ENCODE peak calls at places on chromosomes 3 and 15, in four cellular contexts. U, J, L and O are unnamed samples.

GRCh38 chr3:134054231-134054630 is 24.5 kb upstream of the SLCO2A1 start:
- DNase-seq in L (no peak), U (no peak), J (no peak), O (no peak)

GRCh38 chr3:58178528-58179234 is 32.1 kb downstream of the DNASE1L3 start:
- DNase-seq in U (no peak), J (peak), L (no peak), O (no peak)

GRCh38 chr3:178353292-178353814 is 182.9 kb upstream of the KCNMB2 start:
- DNase-seq in L (no peak), J (no peak), U (no peak), O (peak)

GRCh38 chr3:194098036-194098871 is 37.7 kb upstream of the HES1 start:
- DNase-seq in J (no peak), L (no peak), U (no peak), O (no peak)

GRCh38 chr3:71423151-71423906 is 160.2 kb downstream of the FOXP1 start:
- DNase-seq in L (no peak), J (no peak), U (no peak), O (peak)

GRCh38 chr3:180871901-180872300 is 40.6 kb upstream of the FXR1 start:
- DNase-seq in J (no peak), U (no peak), L (no peak), O (no peak)

GRCh38 chr15:92623435-92623834 is 32.1 kb downstream of the FAM174B start:
- DNase-seq in J (peak), U (no peak), L (no peak), O (no peak)

GRCh38 chr3:189096092-189096491 is 75.7 kb upstream of the TPRG1 start:
- DNase-seq in L (no peak), U (no peak), J (no peak), O (no peak)

GRCh38 chr3:99777708-99778107 is 40.0 kb upstream of the CMSS1 start:
- DNase-seq in U (no peak), J (no peak), L (no peak), O (no peak)

GRCh38 chr15:76935620-76936019 is 4.1 kb downstream of the RCN2 start:
- DNase-seq in J (no peak), L (no peak), U (no peak), O (no peak)

GRCh38 chr3:53809764-53810400 is 36.3 kb downstream of the CHDH start:
- DNase-seq in J (no peak), U (no peak), L (no peak), O (no peak)

GRCh38 chr15:51874751-51875644 is 45.5 kb downstream of the TMOD3 start:
- DNase-seq in U (peak), J (peak), L (peak), O (peak)

GRCh38 chr15:82663186-82663600 is 16.0 kb upstream of the CPEB1 start:
- DNase-seq in L (peak), U (no peak), J (peak), O (peak)

GRCh38 chr15:74608776-74609175 is 6.9 kb upstream of the CLK3 start:
- DNase-seq in L (no peak), U (no peak), J (no peak), O (no peak)

GRCh38 chr15:23566070-23567050 is 886 bp downstream of the MKRN3 start:
- DNase-seq in L (no peak), J (no peak), U (no peak), O (no peak)

GRCh38 chr3:46087871-46088270 is 60.6 kb upstream of the XCR1 start:
- DNase-seq in U (peak), J (no peak), L (peak), O (no peak)

GRCh38 chr15:99925661-99926461 is 192.6 kb upstream of the LYSMD4 start:
- DNase-seq in U (peak), J (peak), L (peak), O (no peak)

GRCh38 chr3:39106281-39107055 is 959 bp downstream of the GORASP1 start:
- DNase-seq in J (no peak), U (peak), L (peak), O (no peak)

GRCh38 chr15:97978408-97979130 is 18.1 kb downstream of the ARRDC4 start:
- DNase-seq in U (no peak), L (no peak), J (no peak), O (no peak)

GRCh38 chr15:79179597-79179996 is 89.0 kb upstream of the RASGRF1 start:
- DNase-seq in U (no peak), L (no peak), J (no peak), O (no peak)

GRCh38 chr15:79180318-79180717 is 89.7 kb upstream of the RASGRF1 start:
- DNase-seq in J (no peak), U (no peak), L (no peak), O (no peak)

GRCh38 chr15:79184465-79184892 is 93.9 kb upstream of the RASGRF1 start:
- DNase-seq in U (peak), L (peak), J (peak), O (peak)

GRCh38 chr15:79186616-79187015 is 95.9 kb upstream of the ANKRD34C start:
- DNase-seq in J (no peak), U (no peak), L (no peak), O (no peak)

GRCh38 chr15:79185199-79185598 is 94.6 kb upstream of the RASGRF1 start:
- DNase-seq in U (no peak), L (peak), J (no peak), O (no peak)
- TF ChIP-seq CTCF in U (no peak), L (peak), J (no peak), O (peak)

DNA sequence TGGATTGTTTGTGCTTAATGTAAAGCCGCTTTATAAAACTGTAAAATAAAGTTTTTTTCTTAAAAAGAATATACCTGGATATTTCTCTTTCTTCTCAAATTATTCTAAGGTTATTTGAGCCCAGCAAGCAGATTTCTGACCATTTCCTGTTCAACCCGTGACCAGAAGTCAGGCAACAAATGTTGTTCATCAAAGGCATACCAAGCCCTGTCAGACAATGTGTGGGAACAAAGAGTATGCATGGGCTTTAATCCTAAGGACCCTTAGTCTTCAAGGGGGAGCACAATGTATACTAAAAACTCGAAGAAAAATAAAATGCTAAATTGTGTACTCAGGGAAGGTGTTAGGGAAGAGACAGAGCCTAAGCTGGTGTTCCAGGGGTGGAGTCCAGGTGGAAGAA is 26.6 kb upstream of the PAQR5 start:
- DNase-seq in J (no peak), U (no peak), L (peak), O (no peak)
- H3K4me3 ChIP-seq in J (no peak), U (no peak), L (no peak), O (no peak)

GRCh38 chr15:64153480-64154367 is 2.2 kb downstream of the SNX22 start:
- DNase-seq in J (peak), L (peak), U (peak), O (peak)
- TF ChIP-seq CTCF in J (peak), L (peak), U (peak), O (peak)

GRCh38 chr15:94864600-94864999 is 633.2 kb downstream of the MCTP2 start:
- DNase-seq in U (no peak), J (no peak), L (no peak), O (no peak)
- H3K4me3 ChIP-seq in U (no peak), J (no peak), L (no peak), O (no peak)

DNA sequence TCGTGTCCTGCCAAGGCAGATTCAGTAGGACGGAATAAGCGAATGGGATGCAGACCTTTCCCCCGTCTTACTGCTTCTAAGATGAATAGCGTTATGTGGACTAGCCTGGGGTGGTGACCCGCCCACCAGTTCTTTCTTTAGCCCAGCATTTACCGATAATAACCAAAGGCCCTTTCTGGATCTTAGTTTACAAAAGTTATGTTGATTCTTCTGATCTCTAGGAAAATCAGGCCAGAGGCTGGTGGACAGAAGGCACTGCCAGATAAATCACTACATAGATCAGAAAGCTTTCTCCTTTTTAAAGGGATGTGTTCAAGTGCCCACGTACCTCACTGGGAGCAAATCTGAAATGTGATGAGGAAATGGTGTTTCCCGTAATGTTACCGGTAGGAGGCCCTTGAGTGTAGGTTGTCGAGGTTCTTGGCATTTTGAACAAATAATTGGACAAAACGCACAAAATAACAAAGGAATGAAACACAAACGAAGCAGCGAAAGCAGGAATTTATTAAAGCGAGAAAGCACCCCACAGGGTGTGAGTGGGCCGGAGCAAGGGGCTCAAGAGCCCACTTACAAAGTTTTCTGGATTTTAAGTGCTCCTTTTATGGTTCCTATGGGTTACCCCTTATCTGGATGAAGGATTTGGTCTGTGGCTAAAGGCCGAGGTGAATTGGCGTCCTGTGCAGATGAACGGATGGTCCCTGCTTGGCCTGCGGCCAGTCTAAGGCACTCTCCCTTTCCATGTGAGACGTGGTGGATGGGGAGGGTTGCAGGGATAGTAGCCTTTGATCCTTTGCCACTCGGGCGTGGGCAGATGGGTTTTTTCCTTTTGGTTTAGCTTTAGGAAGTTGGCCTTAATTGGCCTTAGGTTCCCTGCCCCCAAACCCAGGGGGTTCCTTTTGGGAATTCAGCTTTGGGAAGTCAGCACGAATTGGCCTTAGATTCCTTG is 977 bp downstream of the SNX1 start:
- DNase-seq in U (no peak), J (no peak), L (peak), O (no peak)
- TF ChIP-seq CTCF in U (no peak), J (peak), L (peak), O (peak)

DNA sequence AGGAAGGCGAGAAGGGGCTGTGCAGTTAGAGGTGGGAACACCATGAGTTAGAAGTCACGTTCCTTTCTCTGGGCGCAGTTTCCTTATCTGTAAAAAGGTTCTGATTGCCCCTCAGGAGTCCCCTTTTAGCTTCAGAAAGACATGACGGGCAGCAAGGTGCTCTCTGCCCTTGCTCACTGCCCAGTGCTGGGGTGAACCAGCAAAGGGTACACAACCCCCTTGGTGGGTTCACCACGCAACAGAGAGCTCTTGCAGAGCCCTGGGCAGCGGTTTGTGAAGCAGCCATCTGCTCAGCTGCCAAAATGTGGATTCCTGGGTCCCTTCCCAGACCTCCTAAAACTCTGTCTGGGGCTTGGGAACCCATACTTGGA is 883 bp downstream of the GCHFR start:
- DNase-seq in J (no peak), L (no peak), U (no peak), O (no peak)
- H3K4me3 ChIP-seq in J (peak), L (peak), U (peak), O (peak)

DNA sequence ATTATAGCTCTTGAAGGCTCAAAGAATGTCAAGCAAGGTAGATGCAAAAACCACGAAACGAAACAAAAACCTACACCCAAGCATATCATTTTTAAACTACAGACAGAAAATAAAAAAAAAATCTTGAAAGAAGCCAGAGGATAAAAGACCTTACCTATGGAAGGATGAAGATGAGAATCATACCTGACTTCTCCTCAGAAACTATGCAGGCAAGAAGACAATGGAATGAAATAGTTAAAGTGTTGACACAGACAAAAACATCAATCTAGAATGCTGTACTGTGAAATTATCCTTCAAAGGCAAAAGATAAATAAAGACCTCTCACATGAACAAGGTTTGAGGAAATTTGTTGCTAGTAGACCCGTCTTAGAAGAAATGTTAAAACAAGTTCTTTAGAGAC is 372.0 kb downstream of the ZIC4 start:
- DNase-seq in L (no peak), J (no peak), U (no peak), O (no peak)
- TF ChIP-seq CTCF in L (no peak), J (no peak), U (no peak), O (no peak)